ENCODE peak calls at places on chromosomes 11 and 22, in ten cellular contexts. X is heart right ventricle, P is AG04450, W is EL, J is H7, Q is MCF 10A, Y is brain microvascular endothelial cell, H is frontal cortex, I is COR-L47, R is T follicular helper cell. U is an unnamed sample.

GRCh38 chr11:6733326-6734030 is 38.3 kb downstream of the OR2AG2 start:
- DNase-seq in W (no peak), R (peak), I (no peak), X (no peak), Y (no peak), J (no peak), P (no peak), Q (no peak), H (no peak), U (no peak)

GRCh38 chr22:38864361-38865191 is 7.4 kb downstream of the CBX6 start:
- DNase-seq in W (no peak), I (no peak), Y (no peak), J (peak), Q (no peak), H (no peak), R (no peak), X (peak), P (no peak), U (no peak)

GRCh38 chr22:48209473-48210271 is 1447.2 kb downstream of the TBC1D22A start:
- DNase-seq in Y (no peak), H (no peak), X (no peak), J (no peak), P (no peak), W (no peak), R (no peak), I (no peak), Q (no peak), U (no peak)

GRCh38 chr11:68363771-68364170 is 51.4 kb downstream of the LRP5 start:
- DNase-seq in W (no peak), Y (no peak), J (no peak), H (no peak), Q (no peak), P (no peak), R (no peak), I (no peak), X (no peak), U (no peak)

GRCh38 chr22:45317551-45318167 is 7.9 kb downstream of the FAM118A start:
- DNase-seq in J (peak), I (peak), H (no peak), R (peak), W (peak), Y (peak), Q (no peak), P (no peak), X (peak), U (no peak)

GRCh38 chr22:23376256-23376655 is 195.9 kb downstream of the BCR start:
- DNase-seq in I (no peak), J (peak), W (peak), Q (peak), R (peak), P (no peak), X (no peak), H (no peak), Y (no peak), U (no peak)

GRCh38 chr11:45391168-45391850 is 105.2 kb upstream of the SYT13 start:
- DNase-seq in Q (no peak), Y (no peak), W (no peak), P (no peak), R (no peak), J (no peak), I (no peak), X (no peak), H (no peak), U (no peak)

GRCh38 chr11:133928628-133929059 is 28.1 kb downstream of the IGSF9B start:
- DNase-seq in I (peak), J (no peak), Q (peak), X (no peak), R (no peak), Y (no peak), W (peak), H (no peak), P (no peak), U (no peak)

GRCh38 chr11:66112041-66112491 is 42.0 kb downstream of the PACS1 start:
- DNase-seq in I (no peak), W (peak), Y (no peak), Q (no peak), P (no peak), H (no peak), J (peak), X (no peak), R (no peak), U (no peak)

GRCh38 chr11:59173080-59173963 is 1.4 kb downstream of the DTX4 start:
- DNase-seq in R (no peak), H (no peak), W (peak), I (no peak), X (peak), Y (no peak), P (no peak), J (peak), Q (peak), U (peak)

GRCh38 chr11:66347425-66348276 is at the start of gene B4GAT1:
- DNase-seq in R (peak), X (peak), H (peak), W (peak), I (peak), P (peak), J (peak), Y (peak), Q (peak), U (peak)

GRCh38 chr11:70087446-70088167 is 9.5 kb downstream of the ANO1 start:
- DNase-seq in H (no peak), R (no peak), Q (no peak), W (no peak), P (no peak), X (no peak), J (peak), Y (no peak), I (no peak), U (no peak)

GRCh38 chr11:72721689-72722049 is 30.5 kb downstream of the ARAP1 start:
- DNase-seq in Q (peak), W (peak), R (peak), P (no peak), J (no peak), I (no peak), X (no peak), Y (peak), H (no peak), U (peak)

GRCh38 chr11:67120881-67121710 is 2.0 kb downstream of the KDM2A start:
- DNase-seq in Y (peak), R (no peak), J (no peak), Q (peak), X (peak), P (no peak), H (no peak), I (no peak), W (peak), U (no peak)

GRCh38 chr11:62543680-62544444 is 2.7 kb downstream of the AHNAK start:
- DNase-seq in P (no peak), R (no peak), X (no peak), W (peak), Q (peak), I (no peak), Y (no peak), J (peak), H (no peak), U (no peak)

GRCh38 chr11:125166347-125166841 is 1.8 kb downstream of the PKNOX2 start:
- DNase-seq in Q (no peak), I (no peak), J (peak), X (no peak), R (no peak), P (no peak), H (no peak), Y (no peak), W (no peak), U (no peak)

GRCh38 chr11:37040921-37041320 is 442.9 kb upstream of the RAG2 start:
- DNase-seq in R (no peak), W (no peak), J (no peak), P (no peak), H (no peak), Y (no peak), X (no peak), Q (no peak), I (no peak), U (no peak)

GRCh38 chr22:31218565-31219262 is 6.6 kb downstream of the LIMK2 start:
- DNase-seq in I (no peak), X (no peak), H (no peak), Q (peak), W (no peak), P (no peak), Y (no peak), J (no peak), R (no peak), U (no peak)

GRCh38 chr22:45645526-45646414 is 25.9 kb upstream of the ATXN10 start:
- DNase-seq in R (peak), P (no peak), Y (peak), J (peak), Q (peak), W (peak), H (peak), I (peak), X (peak), U (peak)

GRCh38 chr11:4511846-4512245 is 29.4 kb downstream of the OR52K1 start:
- DNase-seq in I (no peak), P (no peak), Y (no peak), H (no peak), R (no peak), Q (no peak), X (no peak), J (no peak), W (no peak), U (no peak)

GRCh38 chr11:74870485-74870884 is 78.4 kb downstream of the XRRA1 start:
- DNase-seq in Y (peak), R (no peak), W (peak), J (peak), H (no peak), I (no peak), Q (peak), P (peak), X (no peak), U (no peak)